ENCODE peak calls at places on chromosomes 7 and 10, in five cellular contexts. D is mesothelial cell of epicardium, J is breast epithelium, B is WERI-Rb-1, C is astrocyte of the cerebellum. O is an unnamed sample.

GRCh38 chr7:27161214-27161720 is 4.1 kb downstream of the HOXA9 start:
- DNase-seq in D (no peak), J (no peak), B (no peak), C (no peak), O (no peak)

GRCh38 chr10:117547301-117548153 is 5.0 kb downstream of the EMX2 start:
- DNase-seq in D (no peak), J (no peak), B (no peak), C (no peak), O (no peak)

GRCh38 chr10:80461208-80462183 is 7.4 kb downstream of the TSPAN14 start:
- DNase-seq in D (no peak), J (no peak), B (no peak), C (no peak), O (no peak)

GRCh38 chr10:30503700-30504462 is 69.9 kb downstream of the MAP3K8 start:
- DNase-seq in D (no peak), J (no peak), B (no peak), C (no peak), O (no peak)

GRCh38 chr7:7498881-7499280 is 36.8 kb downstream of the COL28A1 start:
- DNase-seq in D (no peak), J (no peak), B (no peak), C (no peak), O (no peak)

GRCh38 chr10:72318383-72319262 is 36.1 kb downstream of the DNAJB12 start:
- DNase-seq in D (no peak), J (no peak), B (no peak), C (no peak), O (no peak)

GRCh38 chr7:23117841-23118240 is 12.3 kb downstream of the KLHL7 start:
- DNase-seq in D (no peak), J (no peak), B (peak; percentile 48), C (no peak), O (no peak)

GRCh38 chr10:129417882-129418281 is 49.2 kb upstream of the MGMT start:
- DNase-seq in D (no peak), J (no peak), B (no peak), C (no peak), O (no peak)

GRCh38 chr10:14601872-14602725 is 172.6 kb downstream of the FAM107B start:
- DNase-seq in D (no peak), J (peak; percentile 48), B (no peak), C (peak; percentile 12), O (no peak)

GRCh38 chr10:122515022-122515424 is 45.5 kb upstream of the DMBT1 start:
- DNase-seq in D (no peak), J (no peak), B (no peak), C (no peak), O (no peak)

GRCh38 chr10:85851300-85851699 is 515.3 kb downstream of the GRID1 start:
- DNase-seq in D (no peak), J (no peak), B (no peak), C (no peak), O (no peak)

GRCh38 chr10:72267819-72268404 is 5.8 kb upstream of the DDIT4 start:
- DNase-seq in D (no peak), J (no peak), B (no peak), C (no peak), O (no peak)

GRCh38 chr10:96984512-96985225 is 152.6 kb downstream of the LCOR start:
- DNase-seq in D (no peak), J (no peak), B (no peak), C (no peak), O (no peak)

GRCh38 chr7:25289522-25289921 is 61.2 kb upstream of the NPVF start:
- DNase-seq in D (no peak), J (no peak), B (no peak), C (no peak), O (no peak)

GRCh38 chr7:103065666-103066065 is 8.9 kb downstream of the FBXL13 start:
- DNase-seq in D (no peak), J (no peak), B (peak; percentile 64), C (no peak), O (peak; percentile 74)

GRCh38 chr10:131673396-131673795 is 227.4 kb upstream of the PPP2R2D start:
- DNase-seq in D (no peak), J (no peak), B (no peak), C (no peak), O (no peak)

GRCh38 chr10:96651998-96652431 is 65.2 kb upstream of the TM9SF3 start:
- DNase-seq in D (no peak), J (no peak), B (no peak), C (no peak), O (no peak)

GRCh38 chr10:120327671-120328070 is 129.4 kb upstream of the PLPP4 start:
- DNase-seq in D (no peak), J (no peak), B (no peak), C (no peak), O (no peak)

GRCh38 chr7:133319842-133320241 is 67.0 kb downstream of the EXOC4 start:
- DNase-seq in D (no peak), J (no peak), B (no peak), C (no peak), O (no peak)

GRCh38 chr10:59706851-59707797 is 2.5 kb downstream of the SLC16A9 start:
- DNase-seq in D (no peak), J (no peak), B (no peak), C (no peak), O (no peak)
- TF ChIP-seq CTCF in D (no peak), J (no peak), B (no peak), C (no peak), O (no peak)

GRCh38 chr10:103540722-103541121 is 47.2 kb downstream of the NEURL1 start:
- DNase-seq in D (no peak), J (no peak), B (no peak), C (no peak), O (no peak)

GRCh38 chr10:103544657-103545310 is 51.3 kb downstream of the NEURL1 start:
- DNase-seq in D (no peak), J (no peak), B (no peak), C (no peak), O (no peak)

GRCh38 chr10:103545366-103545765 is 51.9 kb downstream of the NEURL1 start:
- DNase-seq in D (no peak), J (no peak), B (no peak), C (no peak), O (no peak)

GRCh38 chr10:103543617-103544525 is 50.4 kb downstream of the NEURL1 start:
- DNase-seq in D (no peak), J (no peak), B (no peak), C (no peak), O (no peak)

DNA sequence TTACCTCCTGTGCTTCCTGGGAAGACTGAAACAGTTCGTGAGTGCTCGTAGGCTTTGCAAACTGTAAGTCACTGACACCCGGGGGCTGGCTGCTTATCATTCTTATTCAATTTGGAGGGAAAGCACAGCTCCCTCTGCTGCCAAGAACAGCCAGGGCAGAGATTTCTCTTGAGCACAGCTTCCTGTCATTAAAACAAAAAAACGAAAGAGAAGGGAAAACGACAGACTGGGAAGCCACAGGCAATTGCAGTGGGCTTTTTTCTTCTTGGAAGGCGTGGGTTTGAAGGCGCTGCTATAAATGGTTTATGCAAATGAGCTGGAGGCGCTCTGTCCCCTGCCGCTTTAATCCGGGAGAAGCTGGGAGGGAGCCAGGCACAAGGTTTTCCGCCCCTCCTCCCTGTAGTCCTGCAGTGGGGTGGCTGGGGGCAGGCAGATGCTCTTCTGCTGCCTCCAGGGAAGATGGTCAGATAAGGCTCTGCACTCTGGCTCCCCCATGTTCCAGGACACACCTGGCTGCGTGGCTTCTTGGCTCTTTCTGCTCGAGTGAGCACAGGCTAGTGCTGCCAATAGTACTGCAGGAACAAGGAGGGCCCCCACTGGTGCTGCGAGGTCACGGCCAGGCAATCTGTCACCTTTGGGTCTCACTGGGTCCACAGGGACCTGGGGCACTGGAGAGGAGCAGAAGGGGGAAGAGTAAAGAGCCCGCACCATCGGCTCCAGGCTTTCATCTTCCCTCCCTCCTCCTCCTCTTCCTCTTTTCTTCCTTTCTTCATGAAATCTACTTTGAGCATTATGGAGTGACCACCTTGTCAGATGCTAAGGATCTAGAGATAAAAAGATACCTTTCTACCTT is 49.5 kb downstream of the NEURL1 start:
- DNase-seq in D (no peak), J (no peak), B (peak; percentile 96), C (no peak), O (no peak)
- TF ChIP-seq CTCF in D (no peak), J (peak; percentile 9), B (peak; percentile 46), C (peak; percentile 64), O (no peak)

DNA sequence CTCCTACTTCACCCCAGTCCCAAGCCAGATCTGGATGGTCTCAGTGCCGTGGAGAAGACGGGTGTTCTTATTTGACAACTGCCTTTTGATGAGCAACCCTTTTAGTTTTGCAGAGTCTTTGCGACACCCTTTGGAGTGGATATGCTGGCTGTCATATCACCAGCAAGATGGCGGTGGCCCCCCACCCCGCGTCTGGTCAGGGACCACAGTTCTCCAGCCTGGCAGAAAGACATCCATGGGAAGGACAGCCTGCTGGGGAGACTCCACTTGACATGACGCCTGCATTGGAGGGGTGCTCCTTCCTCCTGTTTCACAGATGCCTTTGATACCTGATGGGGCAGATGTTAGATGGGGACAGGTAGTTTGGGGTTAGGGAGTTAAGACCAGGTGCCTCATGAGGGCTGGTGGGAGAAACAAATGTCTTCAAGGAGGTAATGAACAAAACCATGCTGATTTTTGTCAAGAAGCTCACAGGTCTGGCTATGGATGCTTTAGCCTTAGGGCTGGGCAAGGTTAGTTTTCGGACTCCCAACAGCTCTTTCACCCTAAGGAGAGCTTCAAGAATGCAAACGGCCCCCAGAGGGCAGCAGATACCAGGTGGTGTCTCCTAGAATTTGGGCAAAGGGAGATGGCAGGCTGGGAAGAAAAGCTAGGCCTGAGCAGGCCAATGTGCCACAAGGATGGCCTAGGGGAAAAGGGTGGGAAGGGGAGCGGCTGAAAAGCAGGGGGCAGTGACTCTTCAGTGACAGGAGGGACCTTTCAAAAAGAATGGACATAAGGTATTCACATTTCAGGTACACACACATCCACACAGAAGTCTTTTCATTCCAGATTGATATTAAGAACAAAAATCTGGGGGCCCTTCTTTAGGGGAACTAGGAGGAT is 95.2 kb downstream of the CLEC2L start:
- DNase-seq in D (no peak), J (no peak), B (peak; percentile 38), C (peak; percentile 28), O (peak; percentile 62)
- TF ChIP-seq CTCF in D (no peak), J (peak; percentile 50), B (peak; percentile 46), C (peak; percentile 63), O (peak; percentile 39)

DNA sequence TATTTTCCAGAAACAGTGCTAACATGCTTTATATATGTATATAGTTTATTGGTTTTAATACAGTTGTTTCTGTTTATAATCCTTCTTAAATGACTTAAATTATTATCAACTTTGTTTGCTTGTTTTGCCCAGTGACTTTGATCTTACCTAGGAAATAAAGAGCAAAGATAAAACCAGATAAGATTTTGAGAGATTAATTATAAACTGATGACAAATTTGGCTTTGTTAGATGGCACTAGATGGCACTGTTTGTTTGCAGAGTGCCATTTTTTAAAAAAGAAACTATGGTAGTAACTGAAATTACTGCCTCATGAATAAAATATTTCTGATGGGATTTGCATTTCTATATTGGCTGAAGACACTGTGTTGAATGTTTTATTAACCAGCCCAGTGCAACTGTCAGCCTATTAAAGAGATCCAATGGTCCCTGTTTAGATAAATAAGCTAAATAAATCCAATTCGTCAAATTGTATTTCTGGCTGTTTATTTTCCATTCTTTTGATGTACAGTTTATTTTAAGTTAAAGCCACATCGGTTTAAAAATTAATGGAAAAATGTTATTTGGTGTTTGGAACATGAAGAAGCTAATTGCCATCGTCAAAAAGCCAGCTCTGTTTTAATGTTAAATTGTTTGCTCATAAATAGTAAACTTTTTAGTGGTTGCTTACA is 28.7 kb downstream of the VTI1A start:
- DNase-seq in D (no peak), J (no peak), B (no peak), C (peak; percentile 12), O (no peak)
- TF ChIP-seq CTCF in D (no peak), J (peak; percentile 12), B (peak; percentile 6), C (peak; percentile 30), O (no peak)

GRCh38 chr7:39357648-39358047 is 208.6 kb upstream of the YAE1 start:
- DNase-seq in D (no peak), J (no peak), B (peak; percentile 25), C (no peak), O (peak; percentile 51)
- TF ChIP-seq CTCF in D (no peak), J (no peak), B (peak; percentile 69), C (peak; percentile 43), O (peak; percentile 79)

O was measured in endothelial cell.